ENCODE peak calls at places on chromosomes 1 and 21, in ten cellular contexts. Y is C1 segment of cervical spinal cord; L is heart left ventricle; R is effector CD4-positive, alpha-beta T cell; K is CMK; H is EH; T is AG04450; U is fibroblast of mammary gland; E is activated naive CD8-positive, alpha-beta T cell treated with anti-CD3 and anti-CD28 coated beads, Interleukin-2, amount 50 U/mL, for 24 hours; D is MM.1S. Q is an unnamed sample.

GRCh38 chr21:31780944-31781343 is 49.0 kb upstream of the SCAF4 start:
- DNase-seq in Y (no peak), L (no peak), R (no peak), K (no peak), H (no peak), T (no peak), U (no peak), E (no peak), D (peak), Q (no peak)

GRCh38 chr1:2322593-2323295 is 68.6 kb downstream of the MORN1 start:
- DNase-seq in Y (no peak), L (no peak), R (no peak), K (no peak), H (no peak), T (no peak), U (no peak), E (no peak), D (no peak), Q (peak)

GRCh38 chr1:44464361-44464760 is 59.3 kb downstream of the RNF220 start:
- DNase-seq in Y (no peak), L (no peak), R (no peak), K (no peak), H (peak), T (no peak), U (peak), E (no peak), D (no peak), Q (no peak)

GRCh38 chr1:115654125-115654524 is 12.4 kb downstream of the VANGL1 start:
- DNase-seq in Y (no peak), L (no peak), R (no peak), K (no peak), H (no peak), T (no peak), U (peak), E (no peak), D (no peak), Q (no peak)

GRCh38 chr1:81848880-81849500 is 48.3 kb downstream of the ADGRL2 start:
- DNase-seq in Y (no peak), L (no peak), R (no peak), K (no peak), H (no peak), T (no peak), U (no peak), E (no peak), D (no peak), Q (no peak)

GRCh38 chr1:30322859-30323257 is 400.5 kb downstream of the MATN1 start:
- DNase-seq in Y (no peak), L (no peak), R (no peak), K (no peak), H (no peak), T (no peak), U (no peak), E (no peak), D (no peak), Q (peak)

GRCh38 chr1:228003461-228004330 is 3.1 kb upstream of the WNT3A start:
- DNase-seq in Y (no peak), L (no peak), R (no peak), K (no peak), H (no peak), T (no peak), U (no peak), E (no peak), D (no peak), Q (no peak)

GRCh38 chr1:13605159-13605558 is 21.5 kb downstream of the PDPN start:
- DNase-seq in Y (no peak), L (no peak), R (no peak), K (no peak), H (no peak), T (no peak), U (peak), E (no peak), D (no peak), Q (peak)

GRCh38 chr21:28345934-28346333 is 646.7 kb downstream of the LTN1 start:
- DNase-seq in Y (no peak), L (no peak), R (no peak), K (no peak), H (no peak), T (no peak), U (no peak), E (no peak), D (no peak), Q (no peak)

GRCh38 chr21:35127851-35128250 is 78.7 kb upstream of the RUNX1 start:
- DNase-seq in Y (no peak), L (no peak), R (no peak), K (no peak), H (peak), T (no peak), U (no peak), E (no peak), D (no peak), Q (no peak)

Q was measured in posterior vena cava.